ENCODE peak calls at places on chromosomes 3 and 15, in five cellular contexts. H is GM23248, Y is cardiac muscle cell, T is tibial nerve, L is PC-3. Q is an unnamed sample. For H3K27me3 and H3K4me1, the result is how much of the 10 kb centered on the place peaks cover.

GRCh38 chr3:161489390-161489789 is 7.2 kb upstream of the OTOL1 start:
- DNase-seq in H (no peak), Y (no peak), T (no peak), L (no peak), Q (no peak)

GRCh38 chr3:4976109-4976508 is 3.1 kb upstream of the BHLHE40 start:
- DNase-seq in H (peak), Y (peak), T (peak), L (peak), Q (peak)

GRCh38 chr15:86620636-86621349 is 541.1 kb downstream of the AGBL1 start:
- DNase-seq in H (no peak), Y (no peak), T (no peak), L (no peak), Q (no peak)

GRCh38 chr3:169869484-169870304 is at the start of gene LRRC31:
- DNase-seq in H (no peak), Y (no peak), T (no peak), L (no peak), Q (no peak)

GRCh38 chr15:78457101-78457500 is 19.1 kb downstream of the IREB2 start:
- DNase-seq in H (peak), Y (peak), T (no peak), L (peak), Q (no peak)

GRCh38 chr3:34696831-34697230 is 898.4 kb downstream of the PDCD6IP start:
- DNase-seq in H (no peak), Y (no peak), T (no peak), L (no peak), Q (no peak)

GRCh38 chr15:92565351-92566125 is 90.0 kb downstream of the FAM174B start:
- DNase-seq in H (no peak), Y (no peak), T (no peak), L (no peak), Q (no peak)

GRCh38 chr15:71116366-71116765 is 1.1 kb downstream of the THSD4 start:
- DNase-seq in H (no peak), Y (no peak), T (no peak), L (peak), Q (no peak)

GRCh38 chr15:85763157-85763556 is 31.6 kb downstream of the KLHL25 start:
- DNase-seq in H (no peak), Y (no peak), T (no peak), L (no peak), Q (no peak)

GRCh38 chr3:27789420-27789819 is 67.3 kb upstream of the EOMES start:
- DNase-seq in H (no peak), Y (no peak), T (no peak), L (no peak), Q (no peak)

GRCh38 chr15:64191971-64192830 is 29.4 kb upstream of the PPIB start:
- DNase-seq in H (no peak), Y (no peak), T (no peak), L (no peak), Q (no peak)

GRCh38 chr15:63583027-63583426 is 14.2 kb upstream of the FBXL22 start:
- DNase-seq in H (peak), Y (peak), T (no peak), L (peak), Q (no peak)

GRCh38 chr3:40980467-40980866 is 218.8 kb upstream of the CTNNB1 start:
- DNase-seq in H (no peak), Y (no peak), T (no peak), L (no peak), Q (no peak)
- H3K27me3 ChIP-seq in H (under half), Y (under half), T (under half), L (under half), Q (under half)

GRCh38 chr3:173098959-173099358 is 42.1 kb downstream of the SPATA16 start:
- DNase-seq in H (no peak), Y (no peak), T (no peak), L (no peak), Q (no peak)
- H3K27ac ChIP-seq in H (no peak), Y (no peak), T (no peak), L (no peak), Q (no peak)

GRCh38 chr3:48429416-48430358 is at the start of gene PLXNB1:
- DNase-seq in H (peak), Y (peak), T (peak), L (peak), Q (peak)

GRCh38 chr3:48428863-48429415 is 947 bp downstream of the PLXNB1 start:
- DNase-seq in H (peak), Y (peak), T (peak), L (peak), Q (peak)

GRCh38 chr3:48427630-48427962 is 2.3 kb downstream of the PLXNB1 start:
- DNase-seq in H (no peak), Y (no peak), T (no peak), L (no peak), Q (no peak)

GRCh38 chr3:48426944-48427629 is 2.8 kb downstream of the PLXNB1 start:
- DNase-seq in H (peak), Y (no peak), T (no peak), L (no peak), Q (peak)

GRCh38 chr3:48428088-48428862 is 1.6 kb downstream of the PLXNB1 start:
- DNase-seq in H (peak), Y (no peak), T (peak), L (peak), Q (peak)
- H3K4me1 ChIP-seq in H (under half), Y (under half), T (under half), L (under half), Q (half or more)

GRCh38 chr3:13072239-13073041 is 789 bp downstream of the IQSEC1 start:
- DNase-seq in H (no peak), Y (no peak), T (no peak), L (no peak), Q (peak)

GRCh38 chr3:13076255-13076654 is 3.0 kb upstream of the IQSEC1 start:
- DNase-seq in H (no peak), Y (no peak), T (no peak), L (no peak), Q (no peak)

GRCh38 chr3:13075318-13075717 is 2.1 kb upstream of the IQSEC1 start:
- DNase-seq in H (no peak), Y (no peak), T (no peak), L (no peak), Q (no peak)

GRCh38 chr3:13073042-13073906 is at the start of gene IQSEC1:
- DNase-seq in H (peak), Y (peak), T (no peak), L (no peak), Q (peak)

GRCh38 chr3:13073976-13074375 is 747 bp upstream of the IQSEC1 start:
- DNase-seq in H (no peak), Y (peak), T (no peak), L (no peak), Q (no peak)
- H3K27me3 ChIP-seq in H (half or more), Y (half or more), T (under half), L (under half), Q (under half)

Q was measured in tibial artery.